ENCODE peak calls at places on chromosomes 6 and 20, in nine cellular contexts. One of them, this sample, is unnamed.

GRCh38 chr20:16459019-16459700 is 114.1 kb downstream of the KIF16B start:
- DNase-seq in T-helper 2 cell: no peak
- DNase-seq in lower leg skin: peak; percentile 48
- DNase-seq in NT2/D1: no peak
- DNase-seq in DMS 273 treated with DMSO at 0.1 percent for 48 hours: peak; percentile 56
- DNase-seq in hypothalamus: no peak
- DNase-seq in kidney glomerular epithelial cell: peak; percentile 35
- DNase-seq in RKO: peak; percentile 22
- DNase-seq in GM04504: peak; percentile 70
- DNase-seq in this sample: peak; percentile 82

GRCh38 chr20:25587536-25587935 is 2.2 kb upstream of the NINL start:
- DNase-seq in T-helper 2 cell: no peak
- DNase-seq in lower leg skin: no peak
- DNase-seq in NT2/D1: no peak
- DNase-seq in DMS 273 treated with DMSO at 0.1 percent for 48 hours: no peak
- DNase-seq in hypothalamus: no peak
- DNase-seq in kidney glomerular epithelial cell: no peak
- DNase-seq in RKO: no peak
- DNase-seq in GM04504: no peak
- DNase-seq in this sample: peak; percentile 33

GRCh38 chr20:39397646-39398045 is 435.5 kb downstream of the DHX35 start:
- DNase-seq in T-helper 2 cell: no peak
- DNase-seq in lower leg skin: no peak
- DNase-seq in NT2/D1: no peak
- DNase-seq in DMS 273 treated with DMSO at 0.1 percent for 48 hours: no peak
- DNase-seq in hypothalamus: no peak
- DNase-seq in kidney glomerular epithelial cell: no peak
- DNase-seq in RKO: no peak
- DNase-seq in GM04504: no peak
- DNase-seq in this sample: no peak

GRCh38 chr20:59448828-59449444 is 148.5 kb downstream of the EDN3 start:
- DNase-seq in T-helper 2 cell: no peak
- DNase-seq in lower leg skin: no peak
- DNase-seq in NT2/D1: no peak
- DNase-seq in DMS 273 treated with DMSO at 0.1 percent for 48 hours: no peak
- DNase-seq in hypothalamus: no peak
- DNase-seq in kidney glomerular epithelial cell: no peak
- DNase-seq in RKO: no peak
- DNase-seq in GM04504: no peak
- DNase-seq in this sample: no peak

GRCh38 chr6:15413558-15414257 is 167.8 kb downstream of the JARID2 start:
- DNase-seq in T-helper 2 cell: no peak
- DNase-seq in lower leg skin: no peak
- DNase-seq in NT2/D1: no peak
- DNase-seq in DMS 273 treated with DMSO at 0.1 percent for 48 hours: no peak
- DNase-seq in hypothalamus: no peak
- DNase-seq in kidney glomerular epithelial cell: no peak
- DNase-seq in RKO: no peak
- DNase-seq in GM04504: no peak
- DNase-seq in this sample: no peak

GRCh38 chr6:90098637-90099036 is 198.0 kb downstream of the BACH2 start:
- DNase-seq in T-helper 2 cell: no peak
- DNase-seq in lower leg skin: no peak
- DNase-seq in NT2/D1: no peak
- DNase-seq in DMS 273 treated with DMSO at 0.1 percent for 48 hours: no peak
- DNase-seq in hypothalamus: no peak
- DNase-seq in kidney glomerular epithelial cell: no peak
- DNase-seq in RKO: no peak
- DNase-seq in GM04504: no peak
- DNase-seq in this sample: peak; percentile 15

GRCh38 chr6:70166088-70166958 is 136.6 kb downstream of the COL9A1 start:
- DNase-seq in T-helper 2 cell: no peak
- DNase-seq in lower leg skin: no peak
- DNase-seq in NT2/D1: peak; percentile 2
- DNase-seq in DMS 273 treated with DMSO at 0.1 percent for 48 hours: no peak
- DNase-seq in hypothalamus: no peak
- DNase-seq in kidney glomerular epithelial cell: peak; percentile 57
- DNase-seq in RKO: peak; percentile 47
- DNase-seq in GM04504: no peak
- DNase-seq in this sample: peak; percentile 75

GRCh38 chr6:45566882-45567281 is 189.1 kb upstream of the SUPT3H start:
- DNase-seq in T-helper 2 cell: no peak
- DNase-seq in lower leg skin: no peak
- DNase-seq in NT2/D1: peak; percentile 57
- DNase-seq in DMS 273 treated with DMSO at 0.1 percent for 48 hours: no peak
- DNase-seq in hypothalamus: no peak
- DNase-seq in kidney glomerular epithelial cell: peak; percentile 86
- DNase-seq in RKO: no peak
- DNase-seq in GM04504: no peak
- DNase-seq in this sample: peak; percentile 14

GRCh38 chr6:52531396-52531795 is 45.5 kb downstream of the TRAM2 start:
- DNase-seq in T-helper 2 cell: no peak
- DNase-seq in lower leg skin: no peak
- DNase-seq in NT2/D1: no peak
- DNase-seq in DMS 273 treated with DMSO at 0.1 percent for 48 hours: no peak
- DNase-seq in hypothalamus: no peak
- DNase-seq in kidney glomerular epithelial cell: no peak
- DNase-seq in RKO: no peak
- DNase-seq in GM04504: no peak
- DNase-seq in this sample: peak; percentile 14

GRCh38 chr6:12958052-12958706 is 241.6 kb downstream of the PHACTR1 start:
- DNase-seq in T-helper 2 cell: no peak
- DNase-seq in lower leg skin: no peak
- DNase-seq in NT2/D1: no peak
- DNase-seq in DMS 273 treated with DMSO at 0.1 percent for 48 hours: no peak
- DNase-seq in hypothalamus: no peak
- DNase-seq in kidney glomerular epithelial cell: no peak
- DNase-seq in RKO: no peak
- DNase-seq in GM04504: no peak
- DNase-seq in this sample: peak; percentile 44

GRCh38 chr6:75376347-75377024 is 91.9 kb upstream of the TMEM30A start:
- DNase-seq in T-helper 2 cell: no peak
- DNase-seq in lower leg skin: no peak
- DNase-seq in NT2/D1: no peak
- DNase-seq in DMS 273 treated with DMSO at 0.1 percent for 48 hours: no peak
- DNase-seq in hypothalamus: no peak
- DNase-seq in kidney glomerular epithelial cell: peak; percentile 47
- DNase-seq in RKO: no peak
- DNase-seq in GM04504: no peak
- DNase-seq in this sample: peak; percentile 5

GRCh38 chr6:79040083-79040482 is 38.0 kb downstream of the PHIP start:
- DNase-seq in T-helper 2 cell: no peak
- DNase-seq in lower leg skin: no peak
- DNase-seq in NT2/D1: no peak
- DNase-seq in DMS 273 treated with DMSO at 0.1 percent for 48 hours: no peak
- DNase-seq in hypothalamus: no peak
- DNase-seq in kidney glomerular epithelial cell: peak; percentile 3
- DNase-seq in RKO: no peak
- DNase-seq in GM04504: no peak
- DNase-seq in this sample: peak; percentile 45

GRCh38 chr6:130982941-130983456 is 80.0 kb downstream of the EPB41L2 start:
- DNase-seq in T-helper 2 cell: no peak
- DNase-seq in lower leg skin: no peak
- DNase-seq in NT2/D1: no peak
- DNase-seq in DMS 273 treated with DMSO at 0.1 percent for 48 hours: no peak
- DNase-seq in hypothalamus: no peak
- DNase-seq in kidney glomerular epithelial cell: no peak
- DNase-seq in RKO: no peak
- DNase-seq in GM04504: no peak
- DNase-seq in this sample: no peak

GRCh38 chr6:52331793-52332457 is 30.0 kb upstream of the PAQR8 start:
- DNase-seq in T-helper 2 cell: no peak
- DNase-seq in lower leg skin: no peak
- DNase-seq in NT2/D1: no peak
- DNase-seq in DMS 273 treated with DMSO at 0.1 percent for 48 hours: no peak
- DNase-seq in hypothalamus: no peak
- DNase-seq in kidney glomerular epithelial cell: no peak
- DNase-seq in RKO: no peak
- DNase-seq in GM04504: no peak
- DNase-seq in this sample: no peak

GRCh38 chr6:11160199-11160598 is 48.7 kb upstream of the ERVFRD-1 start:
- DNase-seq in T-helper 2 cell: no peak
- DNase-seq in lower leg skin: no peak
- DNase-seq in NT2/D1: no peak
- DNase-seq in DMS 273 treated with DMSO at 0.1 percent for 48 hours: no peak
- DNase-seq in hypothalamus: no peak
- DNase-seq in kidney glomerular epithelial cell: no peak
- DNase-seq in RKO: no peak
- DNase-seq in GM04504: no peak
- DNase-seq in this sample: no peak

GRCh38 chr6:10621847-10622246 is 72.6 kb downstream of the C6orf52 start:
- DNase-seq in T-helper 2 cell: no peak
- DNase-seq in lower leg skin: no peak
- DNase-seq in NT2/D1: no peak
- DNase-seq in DMS 273 treated with DMSO at 0.1 percent for 48 hours: no peak
- DNase-seq in hypothalamus: no peak
- DNase-seq in kidney glomerular epithelial cell: no peak
- DNase-seq in RKO: no peak
- DNase-seq in GM04504: no peak
- DNase-seq in this sample: no peak

GRCh38 chr20:7399575-7399974 is 540.7 kb downstream of the HAO1 start:
- DNase-seq in T-helper 2 cell: no peak
- DNase-seq in lower leg skin: no peak
- DNase-seq in NT2/D1: no peak
- DNase-seq in DMS 273 treated with DMSO at 0.1 percent for 48 hours: no peak
- DNase-seq in hypothalamus: no peak
- DNase-seq in kidney glomerular epithelial cell: no peak
- DNase-seq in RKO: no peak
- DNase-seq in GM04504: no peak
- DNase-seq in this sample: no peak

GRCh38 chr20:34583524-34583923 is 25.0 kb downstream of the MAP1LC3A start:
- DNase-seq in T-helper 2 cell: no peak
- DNase-seq in lower leg skin: no peak
- DNase-seq in NT2/D1: no peak
- DNase-seq in DMS 273 treated with DMSO at 0.1 percent for 48 hours: no peak
- DNase-seq in hypothalamus: no peak
- DNase-seq in kidney glomerular epithelial cell: no peak
- DNase-seq in RKO: no peak
- DNase-seq in GM04504: no peak
- DNase-seq in this sample: peak; percentile 35

GRCh38 chr6:85062884-85063283 is 298.5 kb upstream of the TBX18 start:
- DNase-seq in T-helper 2 cell: no peak
- DNase-seq in lower leg skin: no peak
- DNase-seq in NT2/D1: no peak
- DNase-seq in DMS 273 treated with DMSO at 0.1 percent for 48 hours: no peak
- DNase-seq in hypothalamus: no peak
- DNase-seq in kidney glomerular epithelial cell: no peak
- DNase-seq in RKO: no peak
- DNase-seq in GM04504: no peak
- DNase-seq in this sample: peak; percentile 48

GRCh38 chr20:54227241-54227640 is 19.4 kb downstream of the PFDN4 start:
- DNase-seq in T-helper 2 cell: no peak
- DNase-seq in lower leg skin: no peak
- DNase-seq in NT2/D1: no peak
- DNase-seq in DMS 273 treated with DMSO at 0.1 percent for 48 hours: no peak
- DNase-seq in hypothalamus: no peak
- DNase-seq in kidney glomerular epithelial cell: no peak
- DNase-seq in RKO: no peak
- DNase-seq in GM04504: no peak
- DNase-seq in this sample: no peak

GRCh38 chr20:14512856-14513255 is 175.4 kb upstream of the FLRT3 start:
- DNase-seq in T-helper 2 cell: no peak
- DNase-seq in lower leg skin: no peak
- DNase-seq in NT2/D1: no peak
- DNase-seq in DMS 273 treated with DMSO at 0.1 percent for 48 hours: no peak
- DNase-seq in hypothalamus: no peak
- DNase-seq in kidney glomerular epithelial cell: no peak
- DNase-seq in RKO: no peak
- DNase-seq in GM04504: no peak
- DNase-seq in this sample: no peak

GRCh38 chr6:137767465-137767864 is 99.6 kb upstream of the TNFAIP3 start:
- DNase-seq in T-helper 2 cell: no peak
- DNase-seq in lower leg skin: no peak
- DNase-seq in NT2/D1: no peak
- DNase-seq in DMS 273 treated with DMSO at 0.1 percent for 48 hours: no peak
- DNase-seq in hypothalamus: no peak
- DNase-seq in kidney glomerular epithelial cell: no peak
- DNase-seq in RKO: no peak
- DNase-seq in GM04504: no peak
- DNase-seq in this sample: no peak

GRCh38 chr6:122361314-122361979 is 38.0 kb upstream of the HSF2 start:
- DNase-seq in T-helper 2 cell: no peak
- DNase-seq in lower leg skin: no peak
- DNase-seq in NT2/D1: no peak
- DNase-seq in DMS 273 treated with DMSO at 0.1 percent for 48 hours: no peak
- DNase-seq in hypothalamus: no peak
- DNase-seq in kidney glomerular epithelial cell: no peak
- DNase-seq in RKO: no peak
- DNase-seq in GM04504: no peak
- DNase-seq in this sample: no peak

GRCh38 chr6:170125447-170126300 is 165.2 kb downstream of the DLL1 start:
- DNase-seq in T-helper 2 cell: no peak
- DNase-seq in lower leg skin: no peak
- DNase-seq in NT2/D1: no peak
- DNase-seq in DMS 273 treated with DMSO at 0.1 percent for 48 hours: no peak
- DNase-seq in hypothalamus: no peak
- DNase-seq in kidney glomerular epithelial cell: no peak
- DNase-seq in RKO: no peak
- DNase-seq in GM04504: no peak
- DNase-seq in this sample: no peak

GRCh38 chr6:144219056-144219685 is 66.0 kb upstream of the UTRN start:
- DNase-seq in T-helper 2 cell: no peak
- DNase-seq in lower leg skin: no peak
- DNase-seq in NT2/D1: no peak
- DNase-seq in DMS 273 treated with DMSO at 0.1 percent for 48 hours: peak; percentile 1
- DNase-seq in hypothalamus: no peak
- DNase-seq in kidney glomerular epithelial cell: peak; percentile 42
- DNase-seq in RKO: peak; percentile 81
- DNase-seq in GM04504: peak; percentile 23
- DNase-seq in this sample: peak; percentile 79

GRCh38 chr6:138787138-138787537 is 8.7 kb upstream of the ECT2L start:
- DNase-seq in T-helper 2 cell: no peak
- DNase-seq in lower leg skin: no peak
- DNase-seq in NT2/D1: no peak
- DNase-seq in DMS 273 treated with DMSO at 0.1 percent for 48 hours: no peak
- DNase-seq in hypothalamus: no peak
- DNase-seq in kidney glomerular epithelial cell: no peak
- DNase-seq in RKO: no peak
- DNase-seq in GM04504: no peak
- DNase-seq in this sample: no peak

GRCh38 chr6:157982580-157983438 is 1.1 kb downstream of the SYNJ2 start:
- DNase-seq in T-helper 2 cell: no peak
- DNase-seq in lower leg skin: no peak
- DNase-seq in NT2/D1: no peak
- DNase-seq in DMS 273 treated with DMSO at 0.1 percent for 48 hours: no peak
- DNase-seq in hypothalamus: no peak
- DNase-seq in kidney glomerular epithelial cell: peak; percentile 45
- DNase-seq in RKO: peak; percentile 25
- DNase-seq in GM04504: no peak
- DNase-seq in this sample: peak; percentile 74

GRCh38 chr6:151808331-151809241 is 1.1 kb downstream of the ESR1 start:
- DNase-seq in T-helper 2 cell: no peak
- DNase-seq in lower leg skin: peak; percentile 30
- DNase-seq in NT2/D1: no peak
- DNase-seq in DMS 273 treated with DMSO at 0.1 percent for 48 hours: no peak
- DNase-seq in hypothalamus: no peak
- DNase-seq in kidney glomerular epithelial cell: no peak
- DNase-seq in RKO: no peak
- DNase-seq in GM04504: no peak
- DNase-seq in this sample: peak; percentile 42

GRCh38 chr6:112016335-112016734 is 37.6 kb upstream of the CCN6 start:
- DNase-seq in T-helper 2 cell: peak; percentile 64
- DNase-seq in lower leg skin: peak; percentile 47
- DNase-seq in NT2/D1: no peak
- DNase-seq in DMS 273 treated with DMSO at 0.1 percent for 48 hours: no peak
- DNase-seq in hypothalamus: no peak
- DNase-seq in kidney glomerular epithelial cell: peak; percentile 10
- DNase-seq in RKO: no peak
- DNase-seq in GM04504: no peak
- DNase-seq in this sample: peak; percentile 83

GRCh38 chr6:10894958-10895357 is 8.1 kb downstream of the SYCP2L start:
- DNase-seq in T-helper 2 cell: no peak
- DNase-seq in lower leg skin: no peak
- DNase-seq in NT2/D1: no peak
- DNase-seq in DMS 273 treated with DMSO at 0.1 percent for 48 hours: no peak
- DNase-seq in hypothalamus: no peak
- DNase-seq in kidney glomerular epithelial cell: no peak
- DNase-seq in RKO: no peak
- DNase-seq in GM04504: no peak
- DNase-seq in this sample: no peak

GRCh38 chr6:166540631-166541331 is 45.7 kb downstream of the RAMACL start:
- DNase-seq in T-helper 2 cell: peak; percentile 23
- DNase-seq in lower leg skin: no peak
- DNase-seq in NT2/D1: no peak
- DNase-seq in DMS 273 treated with DMSO at 0.1 percent for 48 hours: no peak
- DNase-seq in hypothalamus: no peak
- DNase-seq in kidney glomerular epithelial cell: no peak
- DNase-seq in RKO: no peak
- DNase-seq in GM04504: no peak
- DNase-seq in this sample: peak; percentile 3